ENCODE peak calls at places on chromosome 5, in five cellular contexts. E is right cardiac atrium, Y is PC-3, B is Peyer's patch, Q is cardiac muscle cell. N is an unnamed sample.
A peak's percentile ranks its signal among the peaks of the same experiment; 100 is the strongest.

GRCh38 chr5:151238303-151238741 is 14.4 kb upstream of the CCDC69 start:
- DNase-seq in Q (peak; percentile 95), Y (no peak), B (no peak), E (peak; percentile 53), N (no peak)

GRCh38 chr5:103425686-103426454 is 136.7 kb downstream of the NUDT12 start:
- DNase-seq in Q (no peak), E (no peak), Y (peak; percentile 21), B (no peak), N (no peak)

GRCh38 chr5:59760798-59761348 is 132.7 kb downstream of the PDE4D start:
- DNase-seq in Q (no peak), Y (peak; percentile 60), E (no peak), B (no peak), N (no peak)

GRCh38 chr5:82419559-82420332 is 141.6 kb upstream of the RPS23 start:
- DNase-seq in E (no peak), B (no peak), Q (no peak), Y (no peak), N (no peak)

GRCh38 chr5:135999396-136000139 is 29.2 kb upstream of the TGFBI start:
- DNase-seq in B (no peak), Q (no peak), E (no peak), Y (peak; percentile 77), N (no peak)

GRCh38 chr5:103122242-103122641 is 2.1 kb downstream of the PPIP5K2 start:
- DNase-seq in E (no peak), Q (no peak), B (no peak), Y (no peak), N (no peak)

GRCh38 chr5:87746341-87746740 is 333.6 kb upstream of the CCNH start:
- DNase-seq in B (no peak), Q (no peak), Y (no peak), E (no peak), N (no peak)

GRCh38 chr5:125699860-125700259 is 723.3 kb upstream of the GRAMD2B start:
- DNase-seq in E (no peak), Q (peak; percentile 21), B (no peak), Y (no peak), N (no peak)

GRCh38 chr5:107951322-107951721 is 280.6 kb upstream of the EFNA5 start:
- DNase-seq in Y (no peak), E (no peak), Q (no peak), B (no peak), N (no peak)

GRCh38 chr5:37615184-37615583 is 224.7 kb downstream of the GDNF start:
- DNase-seq in B (no peak), Y (no peak), E (no peak), Q (no peak), N (no peak)

GRCh38 chr5:94830520-94830919 is 212.1 kb downstream of the SLF1 start:
- DNase-seq in B (no peak), Y (peak; percentile 36), E (no peak), Q (peak; percentile 6), N (no peak)

GRCh38 chr5:20113930-20114329 is 125.9 kb upstream of the CDH18 start:
- DNase-seq in B (no peak), E (no peak), Y (no peak), Q (no peak), N (no peak)

GRCh38 chr5:65157906-65158603 is 323.7 kb downstream of the ADAMTS6 start:
- DNase-seq in E (no peak), Y (peak; percentile 78), Q (no peak), B (no peak), N (no peak)

GRCh38 chr5:41503321-41503720 is 7.1 kb downstream of the PLCXD3 start:
- DNase-seq in Y (peak; percentile 68), E (no peak), B (no peak), Q (no peak), N (no peak)

GRCh38 chr5:2239237-2239910 is 356.6 kb upstream of the IRX4 start:
- DNase-seq in Q (no peak), E (no peak), Y (no peak), B (no peak), N (no peak)

GRCh38 chr5:138241688-138242547 is 28.8 kb upstream of the CDC23 start:
- DNase-seq in Q (peak; percentile 35), Y (no peak), B (no peak), E (peak; percentile 33), N (peak; percentile 49)

GRCh38 chr5:59001154-59001553 is 418.3 kb downstream of the RAB3C start:
- DNase-seq in Y (no peak), B (no peak), E (no peak), Q (peak; percentile 47), N (no peak)

GRCh38 chr5:38556115-38556598 is 289 bp downstream of the LIFR start:
- DNase-seq in B (peak; percentile 52), Q (no peak), E (no peak), Y (no peak), N (peak; percentile 28)

DNA sequence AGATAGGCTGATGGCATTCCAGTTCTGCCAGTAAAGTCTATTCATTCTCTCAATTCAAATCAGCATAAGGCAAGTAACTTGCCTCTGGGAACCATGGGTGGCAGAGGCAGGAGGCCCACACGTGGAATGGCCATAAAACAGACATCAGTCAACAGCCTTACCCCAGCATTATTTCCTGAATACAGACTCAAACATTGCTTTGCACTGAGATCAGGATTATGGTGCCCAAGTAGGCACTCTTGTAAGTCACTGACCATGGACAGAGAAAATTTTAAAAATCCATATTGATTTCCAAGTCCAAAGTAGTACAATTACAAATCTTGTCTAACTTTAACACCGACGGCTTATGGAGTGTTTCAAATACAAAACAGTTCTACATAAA is 157.7 kb downstream of the NR2F1-AS1 start:
- DNase-seq in B (no peak), Q (no peak), E (no peak), Y (no peak), N (no peak)
- H3K4me1 ChIP-seq in B (no peaks in the 10 kb centered on the region), Q (no peaks in the 10 kb centered on the region), E (no peaks in the 10 kb centered on the region), Y (peaks cover 22% of the 10 kb centered on the region), N (no peaks in the 10 kb centered on the region)

DNA sequence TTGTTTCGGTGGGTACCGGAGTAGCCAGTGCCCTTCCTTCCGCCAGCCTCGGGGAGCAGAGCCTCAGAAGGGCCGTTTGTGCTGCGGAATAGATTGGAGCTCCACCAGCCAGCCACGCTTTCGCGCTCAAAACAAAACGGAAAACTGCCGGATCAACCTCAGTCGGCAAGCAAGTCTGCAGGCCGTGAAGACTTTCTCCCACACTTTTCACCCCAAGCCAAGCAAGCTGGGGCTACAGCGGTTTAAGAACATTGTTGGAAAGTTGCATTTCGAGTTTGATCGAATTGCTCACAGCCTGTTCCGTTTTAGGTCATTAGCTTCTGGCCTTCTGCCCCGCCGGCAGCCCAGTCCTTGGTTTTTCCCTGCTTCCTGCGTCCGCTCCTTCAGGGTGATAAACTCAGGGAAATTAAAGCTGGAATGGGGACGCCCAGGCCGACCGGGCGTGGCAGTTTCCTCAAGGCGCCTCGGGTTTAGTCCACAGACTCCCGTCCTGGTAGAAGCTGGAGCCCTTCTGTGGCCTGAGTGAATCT is 828 bp upstream of the CCNO start:
- DNase-seq in E (peak; percentile 37), Q (peak; percentile 33), B (peak; percentile 69), Y (peak; percentile 48), N (peak; percentile 33)
- H3K27me3 ChIP-seq in E (no peaks in the 10 kb centered on the region), Q (peaks cover 100% of the 10 kb centered on the region), B (no peaks in the 10 kb centered on the region), Y (no peaks in the 10 kb centered on the region), N (no peaks in the 10 kb centered on the region)

DNA sequence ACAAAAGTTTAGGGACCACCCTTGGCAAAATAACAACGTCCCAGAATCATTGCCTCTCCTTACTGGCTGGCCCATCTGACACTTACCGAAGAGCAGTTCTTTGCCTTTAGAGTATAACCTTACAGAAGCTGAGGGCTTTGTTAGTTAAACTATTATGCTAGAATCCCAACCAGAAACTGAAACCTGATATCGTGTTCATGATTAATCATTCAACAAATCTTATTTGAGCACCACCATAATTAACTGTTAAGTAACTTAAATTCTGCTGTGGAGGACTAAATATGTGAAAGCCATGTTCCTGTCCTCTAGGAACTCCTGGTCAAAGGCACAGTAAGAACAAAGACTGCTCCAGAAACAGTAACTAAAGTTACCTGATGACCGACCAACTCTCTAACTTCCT is 104.9 kb downstream of the ARL15 start:
- DNase-seq in B (no peak), Q (no peak), Y (no peak), E (no peak), N (no peak)
- H3K9me3 ChIP-seq in B (no peaks in the 10 kb centered on the region), Q (no peaks in the 10 kb centered on the region), Y (no peaks in the 10 kb centered on the region), E (no peaks in the 10 kb centered on the region), N (no peaks in the 10 kb centered on the region)

GRCh38 chr5:133655966-133656365 is 43.6 kb upstream of the FSTL4 start:
- DNase-seq in Y (no peak), Q (no peak), B (no peak), E (no peak), N (no peak)
- H3K4me1 ChIP-seq in Y (no peaks in the 10 kb centered on the region), Q (no peaks in the 10 kb centered on the region), B (no peaks in the 10 kb centered on the region), E (no peaks in the 10 kb centered on the region), N (no peaks in the 10 kb centered on the region)

GRCh38 chr5:154481584-154482381 is 3.8 kb upstream of the HAND1 start:
- DNase-seq in B (no peak), E (no peak), Q (no peak), Y (no peak), N (no peak)
- H3K27me3 ChIP-seq in B (no peaks in the 10 kb centered on the region), E (no peaks in the 10 kb centered on the region), Q (peaks cover 93% of the 10 kb centered on the region), Y (peaks cover 89% of the 10 kb centered on the region), N (peaks cover 5% of the 10 kb centered on the region)

N was measured in body of pancreas.